ENCODE peak calls at places on chromosomes 7 and 10, in six cellular contexts. F is SK-N-SH, I is mammary epithelial cell, R is GM23338, S is astrocyte, U is IMR-90. Y is an unnamed sample. For H3K4me1, the result is how much of the 10 kb centered on the place peaks cover.

GRCh38 chr10:83515001-83515400 is 624.3 kb upstream of the GHITM start:
- DNase-seq in R (no peak), I (no peak), U (no peak), S (peak), F (no peak), Y (no peak)

GRCh38 chr7:11552676-11553075 is 279.3 kb downstream of the THSD7A start:
- DNase-seq in I (no peak), R (no peak), F (no peak), S (no peak), U (no peak), Y (no peak)

GRCh38 chr7:74355091-74355490 is 65.9 kb downstream of the CLIP2 start:
- DNase-seq in R (no peak), F (no peak), U (peak), S (peak), I (peak), Y (no peak)

GRCh38 chr7:150451833-150452431 is 1.5 kb downstream of the GIMAP8 start:
- DNase-seq in R (no peak), F (no peak), S (no peak), I (no peak), U (no peak), Y (peak)

GRCh38 chr10:114638874-114639625 is 19.0 kb downstream of the ABLIM1 start:
- DNase-seq in I (peak), S (peak), F (no peak), U (peak), R (no peak), Y (no peak)

GRCh38 chr10:55311823-55312431 is 510.9 kb upstream of the PCDH15 start:
- DNase-seq in S (no peak), U (no peak), F (peak), I (peak), R (no peak), Y (no peak)

GRCh38 chr10:119090026-119090808 is 9.6 kb upstream of the EIF3A start:
- DNase-seq in S (no peak), U (no peak), F (no peak), R (no peak), I (no peak), Y (peak)

GRCh38 chr10:29266641-29267040 is 22.2 kb upstream of the LYZL1 start:
- DNase-seq in I (no peak), R (peak), U (no peak), S (peak), F (peak), Y (no peak)

GRCh38 chr7:107967420-107967819 is 35.5 kb downstream of the LAMB1 start:
- DNase-seq in F (no peak), I (no peak), S (no peak), R (no peak), U (no peak), Y (no peak)

GRCh38 chr10:336247-336646 is 201.0 kb downstream of the ZMYND11 start:
- DNase-seq in S (no peak), R (no peak), I (no peak), U (no peak), F (no peak), Y (no peak)

GRCh38 chr7:133310232-133310852 is 57.5 kb downstream of the EXOC4 start:
- DNase-seq in S (no peak), F (no peak), U (peak), R (no peak), I (no peak), Y (no peak)

GRCh38 chr7:11244149-11244548 is 270.5 kb downstream of the PHF14 start:
- DNase-seq in I (no peak), R (no peak), S (no peak), U (no peak), F (peak), Y (no peak)

DNA sequence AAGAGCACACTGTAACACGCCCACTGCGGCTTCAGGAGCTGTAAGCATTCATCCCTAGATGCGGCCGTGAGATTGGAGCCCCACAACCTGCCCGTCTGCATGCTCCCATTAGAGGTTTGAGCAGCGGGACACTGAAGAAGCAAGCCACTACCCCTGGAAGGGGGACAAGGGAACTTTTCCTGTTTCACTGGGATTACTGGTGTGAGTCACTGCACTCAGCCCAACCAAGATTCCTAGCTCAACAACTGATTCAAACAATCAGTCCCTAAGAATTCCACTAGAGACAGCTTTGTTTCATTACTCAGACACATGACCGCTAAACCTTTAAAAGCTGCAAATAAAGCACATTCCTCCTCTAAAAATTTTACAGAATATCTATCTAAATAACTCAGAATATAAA is 69.8 kb downstream of the ORC5 start:
- DNase-seq in I (peak), F (no peak), R (peak), U (peak), S (peak), Y (no peak)
- H3K27ac ChIP-seq in I (no peak), F (no peak), R (no peak), U (no peak), S (peak), Y (no peak)

DNA sequence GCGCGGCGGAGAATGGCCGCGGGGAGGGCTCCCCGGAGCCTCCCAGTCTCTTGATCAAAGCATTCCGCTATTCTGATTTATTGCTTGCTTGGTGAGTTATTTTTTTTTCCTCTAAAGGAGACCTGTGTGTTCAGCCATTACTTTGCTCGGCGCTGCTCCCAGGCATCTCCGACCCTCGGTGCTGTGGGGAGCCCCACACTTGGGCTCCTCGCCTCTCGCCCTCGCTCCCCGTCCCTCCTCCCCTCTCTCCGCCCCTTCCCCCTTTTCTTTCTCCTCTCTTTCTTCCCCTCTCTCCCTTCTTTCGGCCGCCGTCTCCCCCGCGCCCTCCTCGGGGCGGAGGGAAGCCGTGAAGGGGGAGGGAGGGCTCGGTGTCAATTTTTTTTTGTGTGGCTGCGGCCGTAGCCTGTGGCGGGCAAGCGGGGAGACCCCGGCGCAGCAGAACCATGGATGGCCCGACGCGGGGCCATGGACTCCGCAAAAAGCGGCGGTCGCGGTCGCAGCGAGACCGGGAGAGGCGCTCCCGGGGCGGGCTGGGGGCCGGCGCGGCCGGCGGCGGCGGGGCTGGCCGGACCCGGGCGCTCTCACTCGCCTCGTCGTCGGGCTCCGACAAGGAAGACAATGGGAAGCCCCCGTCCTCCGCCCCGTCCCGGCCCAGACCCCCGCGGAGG is 1.1 kb downstream of the AUTS2 start:
- DNase-seq in R (peak), S (peak), F (peak), I (no peak), U (no peak), Y (no peak)
- H3K4me3 ChIP-seq in R (peak), S (peak), F (peak), I (peak), U (peak), Y (no peak)

GRCh38 chr10:123621492-123621891 is 44.7 kb upstream of the GPR26 start:
- DNase-seq in U (no peak), F (no peak), S (no peak), R (no peak), I (no peak), Y (no peak)

GRCh38 chr10:123618224-123618623 is 47.9 kb upstream of the GPR26 start:
- DNase-seq in U (no peak), S (no peak), I (no peak), F (no peak), R (no peak), Y (no peak)

GRCh38 chr10:123621910-123622309 is 44.2 kb upstream of the GPR26 start:
- DNase-seq in U (no peak), R (no peak), I (peak), S (no peak), F (no peak), Y (no peak)

GRCh38 chr10:123620621-123621020 is 45.5 kb upstream of the GPR26 start:
- DNase-seq in R (no peak), S (no peak), U (no peak), I (no peak), F (no peak), Y (no peak)

DNA sequence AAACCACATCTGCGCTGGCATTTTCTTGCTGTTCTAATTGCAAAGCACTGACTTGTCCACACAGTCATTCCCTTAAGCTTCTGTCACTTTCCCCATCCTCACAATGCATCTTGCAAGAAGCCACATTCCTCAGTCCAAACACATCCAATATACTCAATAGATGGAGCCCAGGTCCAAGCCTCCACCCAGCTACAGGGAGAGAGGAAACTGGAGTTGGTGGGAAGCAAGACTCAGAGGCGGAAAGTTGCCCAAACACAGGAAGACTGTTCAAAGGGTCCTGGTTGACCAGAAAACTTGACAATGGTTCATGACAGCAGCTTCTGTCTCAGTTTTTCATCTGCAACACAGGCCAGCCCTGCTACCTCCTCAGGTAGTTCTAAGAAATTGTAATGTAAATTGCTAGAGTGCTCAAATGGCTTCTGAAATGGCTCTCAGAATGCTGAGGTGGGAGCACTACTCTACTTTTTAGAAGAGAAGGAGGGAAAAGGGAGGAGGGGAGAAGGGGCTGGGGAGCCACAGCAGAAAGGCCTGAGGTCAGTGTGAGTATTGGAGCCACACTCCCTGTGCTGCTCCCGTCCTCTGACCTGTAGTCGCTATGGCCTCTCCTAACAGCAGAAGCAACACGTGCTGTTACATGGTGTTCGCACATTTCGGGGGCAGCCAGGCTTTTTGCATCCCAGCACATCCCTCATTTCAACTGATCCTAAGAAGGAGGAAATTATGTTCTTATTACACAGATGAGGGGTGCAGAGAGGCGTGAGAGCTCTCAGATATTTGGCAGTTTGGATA is 46.9 kb upstream of the GPR26 start:
- DNase-seq in U (no peak), R (no peak), I (no peak), S (no peak), F (no peak), Y (no peak)
- H3K4me1 ChIP-seq in U (under half), R (under half), I (under half), S (under half), F (under half), Y (under half)

GRCh38 chr7:151686016-151686766 is 166.5 kb upstream of the RHEB start:
- DNase-seq in R (no peak), F (peak), I (no peak), U (no peak), S (no peak), Y (no peak)

GRCh38 chr7:151686826-151687225 is 167.1 kb upstream of the RHEB start:
- DNase-seq in R (no peak), U (no peak), S (no peak), I (no peak), F (no peak), Y (no peak)

GRCh38 chr7:151687523-151688235 is 168.0 kb upstream of the RHEB start:
- DNase-seq in F (peak), S (peak), R (peak), I (peak), U (peak), Y (no peak)

GRCh38 chr7:151689196-151689971 is 169.7 kb upstream of the RHEB start:
- DNase-seq in I (peak), R (no peak), S (peak), U (no peak), F (no peak), Y (no peak)

DNA sequence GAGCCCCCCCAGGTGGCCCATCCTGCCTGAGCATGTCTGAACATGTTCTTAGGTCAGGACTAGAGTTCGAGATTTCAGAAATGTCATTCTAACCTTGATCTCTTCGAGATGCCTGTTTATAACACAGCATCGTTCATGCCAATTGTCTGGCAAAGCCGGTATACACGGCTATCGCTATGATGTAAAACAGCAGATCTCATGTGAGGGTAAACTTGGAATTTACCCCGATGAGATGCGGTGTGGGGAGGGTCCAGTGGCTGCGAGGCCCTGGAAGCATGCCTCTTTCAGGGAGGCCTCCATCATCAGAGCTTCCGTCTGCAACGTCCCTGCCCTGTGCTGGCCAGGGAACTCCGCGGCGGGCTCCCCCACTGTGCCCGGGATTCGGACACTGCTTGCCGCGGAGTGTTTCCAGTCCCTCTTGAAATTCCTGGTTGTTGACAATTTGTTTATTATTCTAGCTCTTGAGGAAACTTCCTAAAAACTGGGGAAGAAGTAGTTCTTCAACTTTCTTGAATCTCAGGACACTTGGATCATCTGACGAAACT is 168.6 kb upstream of the RHEB start:
- DNase-seq in U (no peak), S (no peak), F (no peak), I (no peak), R (no peak), Y (no peak)
- H3K27ac ChIP-seq in U (peak), S (peak), F (peak), I (peak), R (no peak), Y (no peak)

DNA sequence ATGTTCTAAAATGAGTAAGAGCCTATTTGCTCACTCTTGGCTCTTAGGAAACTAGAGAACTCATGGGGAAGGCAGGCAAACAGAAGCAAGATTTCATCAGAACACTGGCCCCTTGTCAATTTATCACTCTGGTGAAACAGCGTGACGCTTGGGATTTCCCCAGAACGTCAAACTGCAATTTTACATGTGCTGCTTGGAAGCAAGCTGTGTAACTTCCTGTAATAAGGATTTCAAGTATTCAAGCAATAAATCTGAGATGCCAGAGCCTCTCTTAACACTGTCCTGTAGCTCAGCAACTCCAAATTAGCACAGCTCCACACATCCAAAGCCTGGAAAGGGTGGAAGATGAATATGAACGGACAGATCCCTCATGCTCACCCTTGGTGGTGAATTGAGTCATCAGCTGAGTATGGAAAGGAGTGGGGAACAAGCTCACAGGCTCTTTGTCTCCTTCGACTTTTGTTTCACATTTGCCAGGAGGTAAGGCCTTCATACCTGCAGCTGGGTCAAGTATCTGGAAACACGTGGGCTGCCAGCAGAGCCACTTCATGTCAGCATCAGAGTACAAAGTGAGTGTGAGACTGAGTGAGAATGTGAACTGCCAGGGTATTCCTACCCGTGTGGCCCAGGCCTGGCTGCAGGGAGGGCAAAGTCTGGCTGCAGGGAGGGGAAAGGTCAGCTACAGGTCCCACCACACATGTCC is 140.4 kb upstream of the NAMPT start:
- DNase-seq in S (peak), U (peak), I (peak), R (no peak), F (no peak), Y (peak)
- H3K4me3 ChIP-seq in S (peak), U (no peak), I (no peak), R (no peak), F (no peak), Y (no peak)

DNA sequence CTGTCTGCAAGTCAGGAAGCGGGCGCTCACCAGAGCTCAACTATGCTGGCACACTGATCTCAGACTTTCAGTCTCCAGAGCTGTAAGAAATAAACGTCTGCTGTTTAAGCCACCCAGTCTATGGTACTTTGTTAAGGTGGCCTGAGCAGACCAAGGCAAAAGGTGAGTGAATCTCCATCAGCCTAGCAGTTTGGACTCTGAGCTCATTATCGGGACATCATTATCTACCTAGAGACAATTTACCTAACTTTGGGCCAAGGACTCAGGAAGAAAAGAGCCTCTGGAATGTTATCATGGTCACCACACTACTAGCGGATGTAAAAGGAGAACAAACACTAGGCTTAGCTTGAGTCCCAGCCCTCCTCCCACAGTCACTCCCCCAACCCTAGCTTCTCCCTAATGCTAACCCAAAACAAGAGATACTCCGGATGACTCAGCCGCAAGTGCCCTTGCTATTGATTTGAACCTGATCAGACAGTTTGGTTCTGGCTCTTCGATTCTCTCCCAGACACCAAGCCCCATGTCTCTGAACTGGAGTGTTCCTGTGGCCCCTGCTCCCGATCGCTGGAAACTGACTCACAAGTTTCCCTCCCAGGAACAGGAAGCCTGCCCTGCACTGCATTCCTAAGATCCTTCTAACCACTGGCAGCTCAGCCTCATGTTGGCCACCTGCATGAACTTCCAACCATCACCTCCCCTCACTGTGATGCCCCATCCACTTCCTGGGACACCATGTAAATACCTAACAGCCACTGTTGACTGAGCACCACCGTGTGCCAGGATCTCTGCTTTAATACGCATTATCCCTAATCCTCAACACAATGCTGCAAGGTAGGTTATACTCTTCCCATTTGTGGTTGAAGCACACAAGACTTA is 34.5 kb downstream of the CREB3L2 start:
- DNase-seq in I (no peak), S (peak), R (peak), F (no peak), U (peak), Y (no peak)
- H3K4me1 ChIP-seq in I (under half), S (under half), R (under half), F (under half), U (under half), Y (under half)

GRCh38 chr7:101922631-101923275 is 105.3 kb downstream of the CUX1 start:
- DNase-seq in I (no peak), S (no peak), U (no peak), R (no peak), F (no peak), Y (no peak)

GRCh38 chr7:101927389-101928306 is 110.2 kb downstream of the CUX1 start:
- DNase-seq in F (no peak), I (no peak), R (peak), S (no peak), U (no peak), Y (no peak)

GRCh38 chr7:101924171-101924570 is 106.7 kb downstream of the CUX1 start:
- DNase-seq in I (no peak), F (no peak), U (peak), R (no peak), S (peak), Y (no peak)

GRCh38 chr7:101923276-101923985 is 106.0 kb downstream of the CUX1 start:
- DNase-seq in F (no peak), R (no peak), U (peak), S (peak), I (no peak), Y (no peak)

GRCh38 chr7:101926265-101926664 is 108.8 kb downstream of the CUX1 start:
- DNase-seq in S (no peak), R (no peak), I (no peak), U (no peak), F (no peak), Y (no peak)
- H3K27ac ChIP-seq in S (no peak), R (peak), I (no peak), U (no peak), F (no peak), Y (no peak)

GRCh38 chr10:122149607-122150505 is 121.2 kb upstream of the BTBD16 start:
- DNase-seq in R (peak), F (no peak), U (no peak), S (no peak), I (no peak), Y (no peak)
- H3K4me3 ChIP-seq in R (no peak), F (no peak), U (no peak), S (no peak), I (no peak), Y (no peak)

GRCh38 chr7:123748734-123749536 is at the start of gene WASL:
- DNase-seq in F (peak), U (peak), S (peak), I (peak), R (peak), Y (peak)
- H3K4me1 ChIP-seq in F (half or more), U (under half), S (under half), I (under half), R (half or more), Y (half or more)

DNA sequence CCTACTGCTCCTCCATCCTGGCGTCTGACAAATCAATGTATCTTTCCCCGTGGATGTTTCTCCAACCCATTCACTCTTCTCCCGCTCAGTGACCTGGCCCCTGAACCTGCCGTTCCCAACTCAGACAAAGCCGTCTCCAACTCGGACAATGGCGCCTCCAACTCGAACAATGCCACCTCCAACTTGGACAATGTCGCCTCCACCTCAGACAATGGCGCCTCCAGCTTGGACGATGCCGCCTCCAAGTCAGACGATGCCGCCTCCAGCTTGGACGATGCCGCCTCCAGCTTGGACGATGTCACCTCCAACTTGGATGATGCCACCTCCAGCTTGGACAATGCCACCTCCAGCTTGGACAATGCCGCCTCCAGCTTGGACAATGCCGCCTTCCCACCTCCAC is 608.6 kb downstream of the DNAJB6 start:
- DNase-seq in F (no peak), R (no peak), U (no peak), I (no peak), S (no peak), Y (no peak)
- H3K27ac ChIP-seq in F (no peak), R (no peak), U (no peak), I (no peak), S (no peak), Y (no peak)